ENCODE peak calls at places on chromosomes 12 and 14, in six cellular contexts. D is LoVo, A is LHCN-M2, K is tibial artery, V is EH, I is heart left ventricle. N is an unnamed sample.

GRCh38 chr12:98637068-98637467 is 7.5 kb downstream of the IKBIP start:
- DNase-seq in D (no peak), A (no peak), K (no peak), V (no peak), I (no peak), N (no peak)

GRCh38 chr12:57752668-57753000 is 524 bp upstream of the CDK4 start:
- DNase-seq in D (no peak), A (no peak), K (no peak), V (no peak), I (no peak), N (no peak)

GRCh38 chr12:95593266-95593871 is 42.1 kb upstream of the USP44 start:
- DNase-seq in D (no peak), A (peak; percentile 59), K (no peak), V (no peak), I (peak; percentile 84), N (no peak)

GRCh38 chr12:15532364-15532977 is 210.2 kb downstream of the PTPRO start:
- DNase-seq in D (peak; percentile 88), A (peak; percentile 95), K (no peak), V (peak; percentile 85), I (no peak), N (no peak)

GRCh38 chr12:78293039-78293686 is 462.5 kb downstream of the NAV3 start:
- DNase-seq in D (peak; percentile 89), A (peak; percentile 25), K (no peak), V (peak; percentile 58), I (no peak), N (no peak)

GRCh38 chr14:97584528-97584927 is 787.3 kb downstream of the VRK1 start:
- DNase-seq in D (no peak), A (no peak), K (no peak), V (no peak), I (no peak), N (no peak)

GRCh38 chr12:15151141-15152091 is 69.8 kb downstream of the RERG start:
- DNase-seq in D (peak; percentile 52), A (peak; percentile 40), K (no peak), V (no peak), I (no peak), N (no peak)

GRCh38 chr12:66708704-66709443 is 30.0 kb upstream of the GRIP1 start:
- DNase-seq in D (peak; percentile 13), A (no peak), K (no peak), V (peak; percentile 5), I (no peak), N (no peak)

GRCh38 chr12:52087961-52088820 is 8.7 kb downstream of the SMIM41 start:
- DNase-seq in D (no peak), A (no peak), K (no peak), V (no peak), I (no peak), N (no peak)

GRCh38 chr12:96220902-96221301 is 26.7 kb downstream of the ELK3 start:
- DNase-seq in D (no peak), A (peak; percentile 94), K (no peak), V (peak; percentile 66), I (peak; percentile 88), N (no peak)

GRCh38 chr12:49021292-49021915 is 2.8 kb upstream of the PRKAG1 start:
- DNase-seq in D (no peak), A (no peak), K (no peak), V (no peak), I (no peak), N (no peak)

GRCh38 chr14:28653521-28653920 is 113.1 kb upstream of the FOXG1 start:
- DNase-seq in D (no peak), A (no peak), K (no peak), V (no peak), I (no peak), N (no peak)

GRCh38 chr14:93426750-93427149 is 4.0 kb upstream of the UNC79 start:
- DNase-seq in D (no peak), A (no peak), K (no peak), V (no peak), I (no peak), N (no peak)

GRCh38 chr12:50926415-50926814 is 25.9 kb upstream of the HIGD1C start:
- DNase-seq in D (no peak), A (no peak), K (no peak), V (no peak), I (no peak), N (no peak)

GRCh38 chr14:96741151-96741977 is 55.8 kb upstream of the VRK1 start:
- DNase-seq in D (peak; percentile 51), A (no peak), K (no peak), V (peak; percentile 44), I (peak; percentile 54), N (peak; percentile 74)

N was measured in sciatic nerve.